ENCODE peak calls at places on chromosomes 3 and 15, in nine cellular contexts. Z is astrocyte of the spinal cord, B is cardiac septum, R is uterus, Q is AG09309, A is frontal cortex, E is NCI-H510A treated with DMSO at 0.1 percent for 48 hours, F is dorsolateral prefrontal cortex, S is LoVo. C is an unnamed sample.

GRCh38 chr3:124759666-124760401 is 29.6 kb downstream of the UMPS start:
- DNase-seq in Z (no peak), B (no peak), R (no peak), Q (no peak), A (no peak), E (no peak), F (no peak), S (no peak), C (no peak)

GRCh38 chr3:82030932-82031331 is 269.5 kb upstream of the GBE1 start:
- DNase-seq in Z (peak; percentile 6), B (no peak), R (no peak), Q (no peak), A (no peak), E (no peak), F (no peak), S (no peak), C (no peak)

GRCh38 chr15:70723927-70724326 is 39.4 kb downstream of the UACA start:
- DNase-seq in Z (no peak), B (no peak), R (no peak), Q (no peak), A (no peak), E (no peak), F (no peak), S (no peak), C (no peak)

GRCh38 chr3:181952221-181952620 is 240.5 kb downstream of the SOX2 start:
- DNase-seq in Z (peak; percentile 50), B (no peak), R (no peak), Q (no peak), A (no peak), E (no peak), F (no peak), S (no peak), C (no peak)

GRCh38 chr15:69478259-69478687 is 25.7 kb downstream of the RPLP1 start:
- DNase-seq in Z (peak; percentile 56), B (no peak), R (peak; percentile 46), Q (no peak), A (peak; percentile 41), E (peak; percentile 52), F (no peak), S (no peak), C (peak; percentile 74)

GRCh38 chr15:71051539-71051938 is 63.7 kb upstream of the THSD4 start:
- DNase-seq in Z (peak; percentile 43), B (no peak), R (no peak), Q (no peak), A (no peak), E (no peak), F (no peak), S (no peak), C (no peak)

GRCh38 chr15:70281811-70282307 is 184.1 kb upstream of the TLE3 start:
- DNase-seq in Z (peak; percentile 46), B (peak; percentile 71), R (no peak), Q (peak; percentile 24), A (no peak), E (no peak), F (no peak), S (no peak), C (no peak)

GRCh38 chr15:65413760-65414144 is 9.0 kb downstream of the IGDCC4 start:
- DNase-seq in Z (no peak), B (no peak), R (no peak), Q (no peak), A (no peak), E (no peak), F (no peak), S (no peak), C (no peak)

GRCh38 chr15:45660231-45660979 is 25.6 kb downstream of the SQOR start:
- DNase-seq in Z (no peak), B (no peak), R (no peak), Q (no peak), A (no peak), E (no peak), F (no peak), S (no peak), C (no peak)

GRCh38 chr3:42263354-42264346 is 2.3 kb downstream of the CCK start:
- DNase-seq in Z (no peak), B (no peak), R (no peak), Q (no peak), A (no peak), E (peak; percentile 8), F (no peak), S (no peak), C (no peak)

GRCh38 chr15:98009169-98009568 is 48.7 kb downstream of the ARRDC4 start:
- DNase-seq in Z (no peak), B (no peak), R (no peak), Q (no peak), A (no peak), E (no peak), F (no peak), S (no peak), C (no peak)

GRCh38 chr3:42376397-42376798 is 34.0 kb downstream of the LYZL4 start:
- DNase-seq in Z (peak; percentile 94), B (no peak), R (no peak), Q (peak; percentile 38), A (no peak), E (no peak), F (peak; percentile 61), S (peak; percentile 36), C (peak; percentile 17)

GRCh38 chr3:180421711-180422110 is 180.3 kb upstream of the TTC14 start:
- DNase-seq in Z (peak; percentile 13), B (no peak), R (no peak), Q (no peak), A (no peak), E (no peak), F (no peak), S (no peak), C (no peak)

GRCh38 chr3:186492594-186492993 is 51.6 kb downstream of the CRYGS start:
- DNase-seq in Z (no peak), B (no peak), R (no peak), Q (no peak), A (no peak), E (no peak), F (no peak), S (no peak), C (no peak)

C was measured in HT-29.